ENCODE peak calls at places on chromosomes 6 and 20, in nine cellular contexts. P is PC-3; E is CD8-positive, alpha-beta memory T cell; H is small intestine; S is pancreas; Z is right lobe of liver; U is keratinocyte; T is mammary epithelial cell; Q is thyroid gland. V is an unnamed sample.
A peak's percentile ranks its signal among the peaks of the same experiment; 100 is the strongest.

GRCh38 chr20:58557713-58558335 is 42.6 kb upstream of the APCDD1L start:
- DNase-seq in P (peak; percentile 52), E (no peak), H (no peak), S (no peak), Z (no peak), U (no peak), T (no peak), Q (no peak), V (no peak)

GRCh38 chr20:12702312-12702711 is 306.5 kb upstream of the SPTLC3 start:
- DNase-seq in P (no peak), E (no peak), H (no peak), S (no peak), Z (no peak), U (no peak), T (no peak), Q (no peak), V (no peak)

GRCh38 chr6:115896538-115897129 is 164.1 kb downstream of the FRK start:
- DNase-seq in P (peak; percentile 62), E (no peak), H (peak; percentile 32), S (no peak), Z (no peak), U (no peak), T (peak; percentile 19), Q (no peak), V (no peak)

GRCh38 chr20:4603724-4604123 is 118.0 kb upstream of the PRND start:
- DNase-seq in P (peak; percentile 26), E (no peak), H (peak; percentile 79), S (no peak), Z (no peak), U (no peak), T (no peak), Q (no peak), V (no peak)

GRCh38 chr6:21664263-21665081 is 70.9 kb downstream of the SOX4 start:
- DNase-seq in P (no peak), E (no peak), H (no peak), S (peak; percentile 7), Z (peak; percentile 25), U (no peak), T (peak; percentile 14), Q (peak; percentile 12), V (no peak)

GRCh38 chr6:75211920-75212590 is 6.2 kb upstream of the COL12A1 start:
- DNase-seq in P (peak; percentile 12), E (no peak), H (no peak), S (no peak), Z (no peak), U (no peak), T (no peak), Q (no peak), V (no peak)

GRCh38 chr6:139577991-139578604 is 203.7 kb upstream of the CITED2 start:
- DNase-seq in P (peak; percentile 45), E (no peak), H (no peak), S (no peak), Z (no peak), U (no peak), T (peak; percentile 83), Q (no peak), V (no peak)

GRCh38 chr20:47468290-47469050 is 33.2 kb upstream of the NCOA3 start:
- DNase-seq in P (no peak), E (no peak), H (peak; percentile 12), S (no peak), Z (no peak), U (no peak), T (no peak), Q (no peak), V (no peak)

DNA sequence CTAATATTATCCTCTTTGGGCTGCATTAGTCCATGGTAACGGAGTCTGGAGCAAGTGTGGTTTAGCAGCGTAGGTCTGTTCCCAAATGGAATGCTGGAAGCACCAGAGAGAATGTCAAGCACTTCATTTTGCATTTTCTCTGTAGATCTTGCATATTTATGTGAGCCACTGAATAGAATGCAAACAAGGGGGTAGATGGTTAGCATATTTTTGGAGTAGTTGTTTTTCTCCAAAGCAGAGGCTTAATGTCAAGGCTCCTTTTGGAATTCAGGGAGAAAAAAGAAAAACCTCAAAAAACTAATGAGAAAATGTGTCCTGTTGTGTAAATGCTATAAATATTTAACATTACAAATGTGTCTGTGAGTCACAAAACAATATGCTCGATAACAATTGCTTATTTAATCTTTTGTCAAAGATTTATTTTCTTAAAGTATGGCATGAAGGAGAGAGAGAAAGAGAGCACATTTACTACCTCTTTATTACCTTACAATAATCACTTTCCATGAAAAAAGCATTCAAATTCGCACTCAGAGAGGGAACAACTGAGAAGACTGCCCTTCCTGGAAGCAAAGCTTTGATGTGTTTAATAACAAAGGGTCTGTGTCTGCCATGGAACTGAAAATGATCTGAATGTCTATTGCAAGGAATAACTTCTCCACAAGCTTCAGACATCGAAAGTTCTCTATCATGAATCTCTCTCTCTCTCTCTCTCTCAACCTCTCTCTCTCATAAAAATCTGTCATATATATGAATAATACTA is 308.8 kb downstream of the HDGFL1 start:
- DNase-seq in P (no peak), E (no peak), H (no peak), S (no peak), Z (no peak), U (no peak), T (no peak), Q (no peak), V (no peak)
- H3K27ac ChIP-seq in P (no peak overlapping the region), E (no peak overlapping the region), H (no peak overlapping the region), S (no peak overlapping the region), Z (no peak overlapping the region), U (no peak overlapping the region), T (no peak overlapping the region), Q (no peak overlapping the region), V (no peak overlapping the region)

GRCh38 chr20:38152175-38153010 is 12.7 kb downstream of the TGM2 start:
- DNase-seq in P (peak; percentile 71), E (no peak), H (peak; percentile 94), S (peak; percentile 62), Z (peak; percentile 96), U (no peak), T (no peak), Q (peak; percentile 95), V (no peak)

GRCh38 chr20:38148328-38149102 is 16.6 kb downstream of the TGM2 start:
- DNase-seq in P (no peak), E (no peak), H (no peak), S (no peak), Z (peak; percentile 18), U (no peak), T (no peak), Q (no peak), V (no peak)

GRCh38 chr20:38149880-38150594 is 15.0 kb downstream of the TGM2 start:
- DNase-seq in P (no peak), E (no peak), H (no peak), S (no peak), Z (peak; percentile 30), U (no peak), T (no peak), Q (no peak), V (no peak)

GRCh38 chr20:38151455-38151854 is 13.6 kb downstream of the TGM2 start:
- DNase-seq in P (no peak), E (no peak), H (no peak), S (no peak), Z (no peak), U (no peak), T (no peak), Q (no peak), V (no peak)

DNA sequence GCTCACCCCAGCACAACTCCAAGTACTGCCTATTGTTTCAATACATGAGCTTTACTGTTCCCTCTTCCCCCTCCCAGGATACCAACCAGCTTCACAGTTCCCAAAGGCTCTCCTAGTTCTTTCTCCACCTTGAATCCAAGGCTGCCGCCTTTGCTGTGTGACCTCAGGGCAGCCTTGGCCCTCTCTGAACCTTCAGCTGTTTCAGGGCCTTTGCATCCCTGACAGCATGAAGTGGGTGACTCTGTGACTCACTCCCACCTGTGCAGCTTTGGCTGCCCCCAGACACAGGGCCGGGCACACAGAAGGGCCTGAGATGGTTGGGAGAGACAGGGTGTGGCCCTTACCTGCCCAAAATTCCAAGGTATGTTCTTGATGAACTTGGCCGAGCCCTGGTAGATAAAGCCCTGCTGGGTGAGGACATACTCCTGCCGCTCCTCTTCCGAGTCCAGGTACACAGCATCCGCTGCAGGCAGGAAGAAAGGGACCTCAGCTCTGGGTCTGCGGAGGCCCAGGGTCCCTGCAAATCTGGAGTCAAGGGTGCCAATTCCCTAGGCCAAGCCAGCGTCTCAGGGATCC is 14.4 kb downstream of the TGM2 start:
- DNase-seq in P (no peak), E (no peak), H (peak; percentile 80), S (no peak), Z (peak; percentile 12), U (no peak), T (no peak), Q (no peak), V (no peak)
- H3K4me1 ChIP-seq in P (peaks cover 33% of the 10 kb centered on the region), E (no peaks in the 10 kb centered on the region), H (peaks cover 7% of the 10 kb centered on the region), S (peaks cover 14% of the 10 kb centered on the region), Z (peaks cover 54% of the 10 kb centered on the region), U (no peaks in the 10 kb centered on the region), T (no peaks in the 10 kb centered on the region), Q (peaks cover 8% of the 10 kb centered on the region), V (peaks cover 8% of the 10 kb centered on the region)

GRCh38 chr6:3735029-3735605 is 16.4 kb downstream of the PXDC1 start:
- DNase-seq in P (no peak), E (no peak), H (no peak), S (no peak), Z (no peak), U (no peak), T (no peak), Q (no peak), V (no peak)

GRCh38 chr6:3732345-3733141 is 19.0 kb downstream of the PXDC1 start:
- DNase-seq in P (peak; percentile 86), E (peak; percentile 45), H (peak; percentile 78), S (peak; percentile 61), Z (peak; percentile 80), U (no peak), T (peak; percentile 70), Q (peak; percentile 75), V (peak; percentile 70)

GRCh38 chr6:3734023-3734422 is 17.5 kb downstream of the PXDC1 start:
- DNase-seq in P (no peak), E (no peak), H (no peak), S (no peak), Z (no peak), U (no peak), T (no peak), Q (no peak), V (no peak)

GRCh38 chr6:3731700-3732099 is 19.8 kb downstream of the PXDC1 start:
- DNase-seq in P (peak; percentile 13), E (no peak), H (no peak), S (no peak), Z (no peak), U (no peak), T (no peak), Q (peak; percentile 33), V (no peak)

GRCh38 chr6:3733321-3733925 is 18.1 kb downstream of the PXDC1 start:
- DNase-seq in P (no peak), E (no peak), H (no peak), S (no peak), Z (no peak), U (no peak), T (no peak), Q (no peak), V (no peak)
- H3K36me3 ChIP-seq in P (peaks cover 42% of the 10 kb centered on the region), E (no peaks in the 10 kb centered on the region), H (peaks cover 16% of the 10 kb centered on the region), S (no peaks in the 10 kb centered on the region), Z (peaks cover 72% of the 10 kb centered on the region), U (peaks cover 55% of the 10 kb centered on the region), T (peaks cover 23% of the 10 kb centered on the region), Q (peaks cover 37% of the 10 kb centered on the region), V (no peaks in the 10 kb centered on the region)

GRCh38 chr20:23143986-23144695 is 58.0 kb upstream of the CD93 start:
- DNase-seq in P (peak; percentile 74), E (no peak), H (no peak), S (no peak), Z (no peak), U (no peak), T (peak; percentile 39), Q (no peak), V (no peak)

GRCh38 chr20:23141450-23142161 is 55.5 kb upstream of the CD93 start:
- DNase-seq in P (no peak), E (no peak), H (no peak), S (no peak), Z (no peak), U (no peak), T (no peak), Q (no peak), V (no peak)

GRCh38 chr20:23144856-23145255 is 58.7 kb upstream of the CD93 start:
- DNase-seq in P (no peak), E (no peak), H (no peak), S (no peak), Z (no peak), U (no peak), T (no peak), Q (no peak), V (no peak)

GRCh38 chr20:23142162-23143050 is 56.3 kb upstream of the CD93 start:
- DNase-seq in P (peak; percentile 68), E (no peak), H (no peak), S (no peak), Z (peak; percentile 23), U (no peak), T (peak; percentile 63), Q (no peak), V (no peak)

GRCh38 chr20:23143098-23143497 is 57.0 kb upstream of the CD93 start:
- DNase-seq in P (peak; percentile 88), E (no peak), H (peak; percentile 35), S (peak; percentile 17), Z (peak; percentile 40), U (peak; percentile 52), T (peak; percentile 76), Q (no peak), V (no peak)
- H3K27ac ChIP-seq in P (peak overlapping the region; percentile 93), E (no peak overlapping the region), H (no peak overlapping the region), S (peak overlapping the region; percentile 57), Z (peak overlapping the region; percentile 58), U (peak overlapping the region; percentile 75), T (peak overlapping the region; percentile 51), Q (peak overlapping the region; percentile 58), V (no peak overlapping the region)

V was measured in CD8-positive, alpha-beta T cell.